ENCODE peak calls at places on chromosomes 6 and 20, in ten cellular contexts. One of them, this sample, is unnamed.

GRCh38 chr20:56554869-56555268 is 21.8 kb downstream of the FAM209B start:
- DNase-seq in astrocyte of the spinal cord: peak
- DNase-seq in psoas muscle: no peak
- DNase-seq in suprapubic skin: no peak
- DNase-seq in left ventricle myocardium inferior: no peak
- DNase-seq in mammary epithelial cell: peak
- DNase-seq in fibroblast of the aortic adventitia: peak
- DNase-seq in stomach: no peak
- DNase-seq in breast epithelium: peak
- DNase-seq in NB4: peak
- DNase-seq in this sample: peak

GRCh38 chr6:37615564-37616340 is 81.9 kb downstream of the MDGA1 start:
- DNase-seq in astrocyte of the spinal cord: peak
- DNase-seq in psoas muscle: no peak
- DNase-seq in suprapubic skin: no peak
- DNase-seq in left ventricle myocardium inferior: no peak
- DNase-seq in mammary epithelial cell: no peak
- DNase-seq in fibroblast of the aortic adventitia: no peak
- DNase-seq in stomach: no peak
- DNase-seq in breast epithelium: no peak
- DNase-seq in NB4: peak
- DNase-seq in this sample: peak

GRCh38 chr6:20873425-20874190 is 339.4 kb downstream of the CDKAL1 start:
- DNase-seq in astrocyte of the spinal cord: peak
- DNase-seq in psoas muscle: no peak
- DNase-seq in suprapubic skin: no peak
- DNase-seq in left ventricle myocardium inferior: no peak
- DNase-seq in mammary epithelial cell: no peak
- DNase-seq in fibroblast of the aortic adventitia: peak
- DNase-seq in stomach: no peak
- DNase-seq in breast epithelium: no peak
- DNase-seq in NB4: no peak
- DNase-seq in this sample: peak

GRCh38 chr6:8664700-8665099 is 229.4 kb upstream of the SLC35B3 start:
- DNase-seq in astrocyte of the spinal cord: no peak
- DNase-seq in psoas muscle: no peak
- DNase-seq in suprapubic skin: no peak
- DNase-seq in left ventricle myocardium inferior: no peak
- DNase-seq in mammary epithelial cell: no peak
- DNase-seq in fibroblast of the aortic adventitia: no peak
- DNase-seq in stomach: no peak
- DNase-seq in breast epithelium: no peak
- DNase-seq in NB4: no peak
- DNase-seq in this sample: no peak

GRCh38 chr6:44073612-44074382 is 53.5 kb downstream of the MRPL14 start:
- DNase-seq in astrocyte of the spinal cord: no peak
- DNase-seq in psoas muscle: no peak
- DNase-seq in suprapubic skin: no peak
- DNase-seq in left ventricle myocardium inferior: peak
- DNase-seq in mammary epithelial cell: no peak
- DNase-seq in fibroblast of the aortic adventitia: peak
- DNase-seq in stomach: no peak
- DNase-seq in breast epithelium: no peak
- DNase-seq in NB4: peak
- DNase-seq in this sample: peak

GRCh38 chr20:54219751-54220426 is 12.0 kb downstream of the PFDN4 start:
- DNase-seq in astrocyte of the spinal cord: peak
- DNase-seq in psoas muscle: no peak
- DNase-seq in suprapubic skin: no peak
- DNase-seq in left ventricle myocardium inferior: no peak
- DNase-seq in mammary epithelial cell: peak
- DNase-seq in fibroblast of the aortic adventitia: peak
- DNase-seq in stomach: no peak
- DNase-seq in breast epithelium: no peak
- DNase-seq in NB4: peak
- DNase-seq in this sample: peak

GRCh38 chr6:159788276-159788675 is 1.1 kb downstream of the TCP1 start:
- DNase-seq in astrocyte of the spinal cord: no peak
- DNase-seq in psoas muscle: no peak
- DNase-seq in suprapubic skin: no peak
- DNase-seq in left ventricle myocardium inferior: no peak
- DNase-seq in mammary epithelial cell: no peak
- DNase-seq in fibroblast of the aortic adventitia: no peak
- DNase-seq in stomach: no peak
- DNase-seq in breast epithelium: no peak
- DNase-seq in NB4: no peak
- DNase-seq in this sample: no peak

GRCh38 chr6:150395388-150396009 is 26.7 kb downstream of the IYD start:
- DNase-seq in astrocyte of the spinal cord: peak
- DNase-seq in psoas muscle: no peak
- DNase-seq in suprapubic skin: no peak
- DNase-seq in left ventricle myocardium inferior: no peak
- DNase-seq in mammary epithelial cell: peak
- DNase-seq in fibroblast of the aortic adventitia: peak
- DNase-seq in stomach: no peak
- DNase-seq in breast epithelium: peak
- DNase-seq in NB4: peak
- DNase-seq in this sample: peak

GRCh38 chr20:25005661-25006060 is 13.1 kb upstream of the APMAP start:
- DNase-seq in astrocyte of the spinal cord: peak
- DNase-seq in psoas muscle: peak
- DNase-seq in suprapubic skin: peak
- DNase-seq in left ventricle myocardium inferior: no peak
- DNase-seq in mammary epithelial cell: no peak
- DNase-seq in fibroblast of the aortic adventitia: no peak
- DNase-seq in stomach: peak
- DNase-seq in breast epithelium: peak
- DNase-seq in NB4: no peak
- DNase-seq in this sample: no peak

GRCh38 chr6:144678844-144679243 is 393.7 kb downstream of the UTRN start:
- DNase-seq in astrocyte of the spinal cord: peak
- DNase-seq in psoas muscle: no peak
- DNase-seq in suprapubic skin: no peak
- DNase-seq in left ventricle myocardium inferior: no peak
- DNase-seq in mammary epithelial cell: no peak
- DNase-seq in fibroblast of the aortic adventitia: peak
- DNase-seq in stomach: no peak
- DNase-seq in breast epithelium: no peak
- DNase-seq in NB4: no peak
- DNase-seq in this sample: peak

GRCh38 chr6:8219352-8219943 is 117.1 kb upstream of the EEF1E1 start:
- DNase-seq in astrocyte of the spinal cord: peak
- DNase-seq in psoas muscle: no peak
- DNase-seq in suprapubic skin: no peak
- DNase-seq in left ventricle myocardium inferior: no peak
- DNase-seq in mammary epithelial cell: peak
- DNase-seq in fibroblast of the aortic adventitia: peak
- DNase-seq in stomach: peak
- DNase-seq in breast epithelium: no peak
- DNase-seq in NB4: peak
- DNase-seq in this sample: peak

GRCh38 chr20:35661908-35662307 is 2.8 kb downstream of the CPNE1 start:
- DNase-seq in astrocyte of the spinal cord: no peak
- DNase-seq in psoas muscle: no peak
- DNase-seq in suprapubic skin: no peak
- DNase-seq in left ventricle myocardium inferior: no peak
- DNase-seq in mammary epithelial cell: no peak
- DNase-seq in fibroblast of the aortic adventitia: no peak
- DNase-seq in stomach: no peak
- DNase-seq in breast epithelium: no peak
- DNase-seq in NB4: no peak
- DNase-seq in this sample: no peak
- H3K4me3 ChIP-seq in astrocyte of the spinal cord: peak
- H3K4me3 ChIP-seq in psoas muscle: peak
- H3K4me3 ChIP-seq in suprapubic skin: no peak
- H3K4me3 ChIP-seq in left ventricle myocardium inferior: peak
- H3K4me3 ChIP-seq in mammary epithelial cell: peak
- H3K4me3 ChIP-seq in fibroblast of the aortic adventitia: peak
- H3K4me3 ChIP-seq in stomach: no peak
- H3K4me3 ChIP-seq in breast epithelium: peak
- H3K4me3 ChIP-seq in NB4: peak
- H3K4me3 ChIP-seq in this sample: peak

GRCh38 chr20:51028616-51029263 is 5.8 kb upstream of the KCNG1 start:
- DNase-seq in astrocyte of the spinal cord: no peak
- DNase-seq in psoas muscle: no peak
- DNase-seq in suprapubic skin: no peak
- DNase-seq in left ventricle myocardium inferior: no peak
- DNase-seq in mammary epithelial cell: no peak
- DNase-seq in fibroblast of the aortic adventitia: no peak
- DNase-seq in stomach: no peak
- DNase-seq in breast epithelium: no peak
- DNase-seq in NB4: no peak
- DNase-seq in this sample: no peak
- TF ChIP-seq CTCF in astrocyte of the spinal cord: no peak
- TF ChIP-seq CTCF in psoas muscle: no peak
- TF ChIP-seq CTCF in suprapubic skin: no peak
- TF ChIP-seq CTCF in left ventricle myocardium inferior: no peak
- TF ChIP-seq CTCF in mammary epithelial cell: no peak
- TF ChIP-seq CTCF in fibroblast of the aortic adventitia: no peak
- TF ChIP-seq CTCF in stomach: no peak
- TF ChIP-seq CTCF in breast epithelium: no peak
- TF ChIP-seq CTCF in NB4: no peak
- TF ChIP-seq CTCF in this sample: no peak

GRCh38 chr20:44187054-44187762 is at the start of gene JPH2:
- DNase-seq in astrocyte of the spinal cord: peak
- DNase-seq in psoas muscle: peak
- DNase-seq in suprapubic skin: no peak
- DNase-seq in left ventricle myocardium inferior: peak
- DNase-seq in mammary epithelial cell: peak
- DNase-seq in fibroblast of the aortic adventitia: peak
- DNase-seq in stomach: peak
- DNase-seq in breast epithelium: peak
- DNase-seq in NB4: no peak
- DNase-seq in this sample: peak

GRCh38 chr20:44186674-44187053 is 324 bp downstream of the JPH2 start:
- DNase-seq in astrocyte of the spinal cord: no peak
- DNase-seq in psoas muscle: no peak
- DNase-seq in suprapubic skin: no peak
- DNase-seq in left ventricle myocardium inferior: no peak
- DNase-seq in mammary epithelial cell: no peak
- DNase-seq in fibroblast of the aortic adventitia: no peak
- DNase-seq in stomach: no peak
- DNase-seq in breast epithelium: peak
- DNase-seq in NB4: no peak
- DNase-seq in this sample: no peak

GRCh38 chr20:44187763-44188709 is 1.0 kb upstream of the JPH2 start:
- DNase-seq in astrocyte of the spinal cord: peak
- DNase-seq in psoas muscle: peak
- DNase-seq in suprapubic skin: no peak
- DNase-seq in left ventricle myocardium inferior: no peak
- DNase-seq in mammary epithelial cell: peak
- DNase-seq in fibroblast of the aortic adventitia: peak
- DNase-seq in stomach: no peak
- DNase-seq in breast epithelium: no peak
- DNase-seq in NB4: peak
- DNase-seq in this sample: peak

GRCh38 chr20:44185574-44185973 is 1.4 kb downstream of the JPH2 start:
- DNase-seq in astrocyte of the spinal cord: no peak
- DNase-seq in psoas muscle: no peak
- DNase-seq in suprapubic skin: no peak
- DNase-seq in left ventricle myocardium inferior: no peak
- DNase-seq in mammary epithelial cell: no peak
- DNase-seq in fibroblast of the aortic adventitia: no peak
- DNase-seq in stomach: no peak
- DNase-seq in breast epithelium: peak
- DNase-seq in NB4: no peak
- DNase-seq in this sample: no peak

DNA sequence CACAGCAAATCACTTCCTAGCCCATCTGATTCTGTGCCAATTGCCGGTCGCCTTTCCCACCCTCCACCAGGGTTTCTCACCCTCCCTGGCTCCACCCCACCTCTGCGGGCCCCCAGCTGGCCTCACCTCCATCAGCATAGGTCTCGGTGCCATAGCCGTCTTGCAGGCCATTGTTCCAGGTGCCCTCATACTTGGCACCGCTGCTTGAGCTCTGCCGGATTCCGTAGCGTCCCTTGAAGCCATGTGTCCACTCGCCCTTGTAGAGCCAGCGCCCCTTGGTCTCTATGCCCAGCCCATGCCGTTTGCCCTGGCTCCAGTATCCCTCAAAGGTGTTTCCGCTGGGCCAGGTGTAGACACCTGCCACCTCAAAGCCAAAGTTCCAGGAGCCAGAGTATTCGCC is 787 bp downstream of the JPH2 start:
- DNase-seq in astrocyte of the spinal cord: no peak
- DNase-seq in psoas muscle: peak
- DNase-seq in suprapubic skin: no peak
- DNase-seq in left ventricle myocardium inferior: no peak
- DNase-seq in mammary epithelial cell: no peak
- DNase-seq in fibroblast of the aortic adventitia: no peak
- DNase-seq in stomach: no peak
- DNase-seq in breast epithelium: peak
- DNase-seq in NB4: no peak
- DNase-seq in this sample: no peak
- H3K4me3 ChIP-seq in astrocyte of the spinal cord: no peak
- H3K4me3 ChIP-seq in psoas muscle: peak
- H3K4me3 ChIP-seq in suprapubic skin: peak
- H3K4me3 ChIP-seq in left ventricle myocardium inferior: peak
- H3K4me3 ChIP-seq in mammary epithelial cell: peak
- H3K4me3 ChIP-seq in fibroblast of the aortic adventitia: no peak
- H3K4me3 ChIP-seq in stomach: peak
- H3K4me3 ChIP-seq in breast epithelium: peak
- H3K4me3 ChIP-seq in NB4: no peak
- H3K4me3 ChIP-seq in this sample: peak

GRCh38 chr6:54008589-54008988 is 102.7 kb upstream of the MLIP start:
- DNase-seq in astrocyte of the spinal cord: no peak
- DNase-seq in psoas muscle: no peak
- DNase-seq in suprapubic skin: no peak
- DNase-seq in left ventricle myocardium inferior: no peak
- DNase-seq in mammary epithelial cell: no peak
- DNase-seq in fibroblast of the aortic adventitia: no peak
- DNase-seq in stomach: no peak
- DNase-seq in breast epithelium: no peak
- DNase-seq in NB4: no peak
- DNase-seq in this sample: no peak

GRCh38 chr6:54013966-54014365 is 97.3 kb upstream of the MLIP start:
- DNase-seq in astrocyte of the spinal cord: no peak
- DNase-seq in psoas muscle: no peak
- DNase-seq in suprapubic skin: no peak
- DNase-seq in left ventricle myocardium inferior: no peak
- DNase-seq in mammary epithelial cell: no peak
- DNase-seq in fibroblast of the aortic adventitia: no peak
- DNase-seq in stomach: no peak
- DNase-seq in breast epithelium: no peak
- DNase-seq in NB4: no peak
- DNase-seq in this sample: no peak

GRCh38 chr6:54009052-54009654 is 102.1 kb upstream of the MLIP start:
- DNase-seq in astrocyte of the spinal cord: no peak
- DNase-seq in psoas muscle: no peak
- DNase-seq in suprapubic skin: no peak
- DNase-seq in left ventricle myocardium inferior: no peak
- DNase-seq in mammary epithelial cell: no peak
- DNase-seq in fibroblast of the aortic adventitia: no peak
- DNase-seq in stomach: no peak
- DNase-seq in breast epithelium: no peak
- DNase-seq in NB4: no peak
- DNase-seq in this sample: no peak

GRCh38 chr6:54011277-54011648 is 100.0 kb upstream of the MLIP start:
- DNase-seq in astrocyte of the spinal cord: no peak
- DNase-seq in psoas muscle: no peak
- DNase-seq in suprapubic skin: no peak
- DNase-seq in left ventricle myocardium inferior: no peak
- DNase-seq in mammary epithelial cell: no peak
- DNase-seq in fibroblast of the aortic adventitia: no peak
- DNase-seq in stomach: no peak
- DNase-seq in breast epithelium: no peak
- DNase-seq in NB4: no peak
- DNase-seq in this sample: no peak

GRCh38 chr6:54010340-54011276 is 100.6 kb upstream of the MLIP start:
- DNase-seq in astrocyte of the spinal cord: no peak
- DNase-seq in psoas muscle: peak
- DNase-seq in suprapubic skin: no peak
- DNase-seq in left ventricle myocardium inferior: no peak
- DNase-seq in mammary epithelial cell: no peak
- DNase-seq in fibroblast of the aortic adventitia: no peak
- DNase-seq in stomach: no peak
- DNase-seq in breast epithelium: no peak
- DNase-seq in NB4: no peak
- DNase-seq in this sample: no peak
- TF ChIP-seq CTCF in astrocyte of the spinal cord: no peak
- TF ChIP-seq CTCF in psoas muscle: no peak
- TF ChIP-seq CTCF in suprapubic skin: no peak
- TF ChIP-seq CTCF in left ventricle myocardium inferior: no peak
- TF ChIP-seq CTCF in mammary epithelial cell: no peak
- TF ChIP-seq CTCF in fibroblast of the aortic adventitia: no peak
- TF ChIP-seq CTCF in stomach: no peak
- TF ChIP-seq CTCF in breast epithelium: no peak
- TF ChIP-seq CTCF in NB4: no peak
- TF ChIP-seq CTCF in this sample: no peak